ENCODE peak calls at places on chromosomes 7 and 10, in ten cellular contexts. M is activated CD8-positive, alpha-beta memory T cell treated with anti-CD3 and anti-CD28 coated beads, Interleukin-2, amount 50 U/mL, for 48 hours; R is GM12891; J is T-helper 1 cell; W is cardiac fibroblast; U is fibroblast of pulmonary artery; G is HuH-7.5; H is neuronal stem cell; S is naive thymus-derived CD4-positive, alpha-beta T cell; Y is stimulated activated CD4-positive, alpha-beta T cell treated with anti-CD3 and anti-CD28 coated beads, Interleukin-2, amount 100 ng/mL, for 48 hours. A is an unnamed sample.
A peak's percentile ranks its signal among the peaks of the same experiment; 100 is the strongest.

GRCh38 chr7:11345621-11346020 is 371.9 kb downstream of the PHF14 start:
- DNase-seq in M (no peak), G (no peak), H (no peak), J (no peak), R (no peak), U (peak; percentile 10), W (peak; percentile 11), S (no peak), Y (no peak), A (no peak)

GRCh38 chr10:101373063-101373462 is 19.1 kb downstream of the BTRC start:
- DNase-seq in U (no peak), J (no peak), M (no peak), W (no peak), S (no peak), H (no peak), Y (no peak), R (no peak), G (no peak), A (no peak)

GRCh38 chr7:1412322-1413261 is 46.7 kb downstream of the MICALL2 start:
- DNase-seq in R (peak; percentile 98), M (peak; percentile 99), U (peak; percentile 83), Y (peak; percentile 91), W (peak; percentile 86), H (peak; percentile 90), G (peak; percentile 98), S (peak; percentile 92), J (peak; percentile 89), A (peak; percentile 86)

GRCh38 chr10:19702215-19702614 is 114.0 kb upstream of the PLXDC2 start:
- DNase-seq in H (no peak), S (no peak), U (peak; percentile 52), J (no peak), G (no peak), R (no peak), Y (no peak), M (no peak), W (peak; percentile 62), A (no peak)

GRCh38 chr10:50395279-50395678 is 144.0 kb upstream of the ASAH2 start:
- DNase-seq in R (no peak), G (no peak), Y (no peak), S (no peak), M (no peak), H (no peak), W (peak; percentile 72), J (no peak), U (peak; percentile 88), A (no peak)

GRCh38 chr10:13346912-13347234 is 1.2 kb downstream of the SEPHS1 start:
- DNase-seq in M (no peak), S (no peak), R (no peak), U (no peak), H (no peak), G (peak; percentile 42), Y (no peak), W (no peak), J (no peak), A (no peak)

GRCh38 chr7:94700926-94701554 is 45.1 kb upstream of the SGCE start:
- DNase-seq in S (no peak), U (peak; percentile 65), J (no peak), H (no peak), G (no peak), M (no peak), R (no peak), W (peak; percentile 63), Y (no peak), A (no peak)

GRCh38 chr7:94509264-94509878 is at the start of gene CASD1:
- DNase-seq in J (peak; percentile 54), U (peak; percentile 24), S (peak; percentile 70), M (no peak), G (peak; percentile 54), R (peak; percentile 70), W (peak; percentile 41), H (peak; percentile 59), Y (peak; percentile 35), A (peak; percentile 68)

GRCh38 chr10:28479366-28479765 is 53.6 kb upstream of the WAC start:
- DNase-seq in Y (no peak), M (no peak), W (peak; percentile 7), S (no peak), G (no peak), J (no peak), H (no peak), U (peak; percentile 3), R (no peak), A (no peak)

GRCh38 chr7:30019387-30019786 is 7.1 kb downstream of the FKBP14 start:
- DNase-seq in U (no peak), G (no peak), W (no peak), J (no peak), Y (no peak), S (no peak), H (no peak), M (no peak), R (no peak), A (no peak)

GRCh38 chr7:7653568-7654187 is 13.1 kb downstream of the UMAD1 start:
- DNase-seq in J (no peak), S (no peak), G (no peak), Y (no peak), H (peak; percentile 18), W (no peak), M (no peak), R (no peak), U (peak; percentile 16), A (no peak)

GRCh38 chr10:79111846-79112614 is 43.3 kb downstream of the ZMIZ1 start:
- DNase-seq in G (no peak), S (no peak), H (no peak), W (no peak), M (no peak), R (no peak), Y (no peak), J (no peak), U (no peak), A (no peak)

GRCh38 chr7:116554911-116555310 is 30.1 kb downstream of the CAV1 start:
- DNase-seq in S (no peak), M (no peak), W (no peak), J (no peak), G (no peak), Y (no peak), U (no peak), R (no peak), H (no peak), A (no peak)

GRCh38 chr10:119360181-119360921 is 153.0 kb downstream of the GRK5 start:
- DNase-seq in M (no peak), R (no peak), Y (no peak), J (no peak), U (no peak), W (no peak), S (no peak), H (no peak), G (no peak), A (no peak)

GRCh38 chr10:62116896-62117295 is 151.7 kb downstream of the RTKN2 start:
- DNase-seq in Y (no peak), W (no peak), G (no peak), U (no peak), H (no peak), M (no peak), R (no peak), J (no peak), S (no peak), A (no peak)

A was measured in CD4-positive, CD25-positive, alpha-beta regulatory T cell.